ENCODE peak calls at places on chromosome 3, in nine cellular contexts. S is fibroblast of pulmonary artery; R is stomach; O is upper lobe of left lung; D is NCI-H460; A is AG20443; J is GM10248; W is heart left ventricle; U is activated T-cell treated with anti-CD3 and anti-CD28 coated beads, Interleukin-2, amount 50 U/mL, for 72 hours. E is an unnamed sample.

GRCh38 chr3:32725721-32726120 is 40.7 kb downstream of the CNOT10 start:
- DNase-seq in O (no peak), D (no peak), R (no peak), A (peak), U (no peak), J (no peak), S (no peak), W (no peak), E (no peak)

GRCh38 chr3:193313448-193313958 is 65.0 kb downstream of the ATP13A5 start:
- DNase-seq in D (no peak), W (no peak), U (no peak), A (no peak), J (no peak), O (no peak), S (no peak), R (no peak), E (no peak)

GRCh38 chr3:118117061-118117460 is 917.6 kb downstream of the IGSF11 start:
- DNase-seq in R (no peak), O (no peak), A (no peak), W (no peak), D (no peak), J (no peak), S (no peak), U (no peak), E (no peak)

GRCh38 chr3:13073042-13073906 is at the start of gene IQSEC1:
- DNase-seq in D (no peak), R (peak), A (peak), W (peak), O (peak), U (peak), S (no peak), J (peak), E (peak)

GRCh38 chr3:126360714-126361060 is 3.5 kb upstream of the KLF15 start:
- DNase-seq in U (no peak), D (no peak), A (no peak), O (no peak), R (no peak), W (no peak), J (no peak), S (no peak), E (peak)

GRCh38 chr3:159091936-159092335 is 290.1 kb downstream of the MFSD1 start:
- DNase-seq in S (no peak), U (no peak), A (no peak), D (no peak), J (no peak), R (no peak), W (no peak), O (no peak), E (no peak)

GRCh38 chr3:171415070-171415469 is 45.1 kb downstream of the TNIK start:
- DNase-seq in R (no peak), O (no peak), S (peak), A (peak), W (no peak), U (no peak), J (no peak), D (no peak), E (no peak)

GRCh38 chr3:177483182-177483967 is 286.1 kb upstream of the TBL1XR1 start:
- DNase-seq in U (no peak), D (no peak), O (no peak), W (no peak), R (no peak), J (no peak), A (no peak), S (no peak), E (no peak)

GRCh38 chr3:148861277-148861869 is 3.7 kb upstream of the CPA3 start:
- DNase-seq in W (no peak), J (peak), U (no peak), O (no peak), D (peak), S (peak), A (peak), R (no peak), E (no peak)

GRCh38 chr3:47641739-47642138 is 63.1 kb upstream of the CSPG5 start:
- DNase-seq in A (no peak), O (no peak), R (no peak), J (no peak), U (no peak), W (no peak), D (no peak), S (no peak), E (no peak)

GRCh38 chr3:195056506-195056905 is 214.5 kb downstream of the XXYLT1 start:
- DNase-seq in U (no peak), J (no peak), S (no peak), A (no peak), D (no peak), O (no peak), W (no peak), R (no peak), E (no peak)

GRCh38 chr3:184733971-184734608 is 22.2 kb upstream of the MAGEF1 start:
- DNase-seq in O (no peak), W (no peak), J (no peak), S (no peak), A (no peak), U (no peak), R (no peak), D (no peak), E (peak)

GRCh38 chr3:112097378-112097777 is 11.2 kb downstream of the C3orf52 start:
- DNase-seq in A (peak), R (peak), O (no peak), U (peak), D (peak), W (no peak), J (no peak), S (peak), E (no peak)

GRCh38 chr3:195438371-195438770 is 4.4 kb downstream of the ACAP2 start:
- DNase-seq in J (no peak), O (no peak), D (no peak), R (no peak), W (no peak), S (no peak), U (no peak), A (no peak), E (no peak)

GRCh38 chr3:104635872-104636580 is 730.7 kb upstream of the ALCAM start:
- DNase-seq in J (no peak), U (no peak), O (no peak), S (no peak), A (no peak), W (no peak), D (no peak), R (peak), E (no peak)

GRCh38 chr3:147409143-147410121 is at the start of gene ZIC1:
- DNase-seq in U (no peak), A (peak), R (no peak), D (no peak), W (no peak), O (peak), J (no peak), S (no peak), E (no peak)

GRCh38 chr3:48655586-48655985 is 7.1 kb downstream of the CELSR3 start:
- DNase-seq in W (no peak), J (no peak), A (peak), R (no peak), D (no peak), S (no peak), O (no peak), U (peak), E (peak)

GRCh38 chr3:194496217-194496881 is 9.5 kb upstream of the ATP13A3 start:
- DNase-seq in W (no peak), R (no peak), J (no peak), A (no peak), S (peak), U (no peak), O (no peak), D (no peak), E (no peak)

GRCh38 chr3:171556133-171556532 is 95.9 kb upstream of the TNIK start:
- DNase-seq in R (no peak), W (peak), J (no peak), S (no peak), A (no peak), O (no peak), U (no peak), D (no peak), E (no peak)

E was measured in spleen.